ENCODE peak calls at places on chromosomes 2 and 18, in eight cellular contexts. One of them, this sample, is unnamed.

GRCh38 chr18:9058426-9058825 is 44.1 kb upstream of the NDUFV2 start:
- DNase-seq in endothelial cell: no peak
- DNase-seq in astrocyte: peak; percentile 73
- DNase-seq in K562: no peak
- DNase-seq in neural crest cell: no peak
- DNase-seq in foreskin fibroblast: no peak
- DNase-seq in GM06990: no peak
- DNase-seq in BJ: no peak
- DNase-seq in this sample: no peak

GRCh38 chr2:191933307-191934105 is 86.6 kb upstream of the CAVIN2 start:
- DNase-seq in neural crest cell: no peak
- DNase-seq in foreskin fibroblast: no peak
- DNase-seq in GM06990: peak; percentile 21
- DNase-seq in endothelial cell: no peak
- DNase-seq in K562: no peak
- DNase-seq in astrocyte: peak; percentile 15
- DNase-seq in BJ: no peak
- DNase-seq in this sample: no peak

GRCh38 chr2:160940271-160940670 is 220.0 kb upstream of the TANK start:
- DNase-seq in astrocyte: no peak
- DNase-seq in K562: no peak
- DNase-seq in GM06990: no peak
- DNase-seq in endothelial cell: no peak
- DNase-seq in foreskin fibroblast: peak; percentile 55
- DNase-seq in BJ: no peak
- DNase-seq in neural crest cell: no peak
- DNase-seq in this sample: no peak

GRCh38 chr18:58180738-58181353 is 136.8 kb downstream of the NEDD4L start:
- DNase-seq in neural crest cell: peak; percentile 59
- DNase-seq in K562: peak; percentile 61
- DNase-seq in endothelial cell: peak; percentile 67
- DNase-seq in BJ: no peak
- DNase-seq in foreskin fibroblast: no peak
- DNase-seq in GM06990: no peak
- DNase-seq in astrocyte: no peak
- DNase-seq in this sample: peak; percentile 72

GRCh38 chr2:10094271-10094814 is 14.1 kb upstream of the CYS1 start:
- DNase-seq in endothelial cell: no peak
- DNase-seq in astrocyte: no peak
- DNase-seq in neural crest cell: peak; percentile 25
- DNase-seq in GM06990: no peak
- DNase-seq in foreskin fibroblast: no peak
- DNase-seq in BJ: no peak
- DNase-seq in K562: no peak
- DNase-seq in this sample: no peak

GRCh38 chr18:79581911-79582310 is 97.7 kb upstream of the CTDP1 start:
- DNase-seq in GM06990: no peak
- DNase-seq in BJ: no peak
- DNase-seq in neural crest cell: no peak
- DNase-seq in foreskin fibroblast: no peak
- DNase-seq in astrocyte: no peak
- DNase-seq in endothelial cell: no peak
- DNase-seq in K562: no peak
- DNase-seq in this sample: no peak

GRCh38 chr2:239943991-239944441 is 81.1 kb downstream of the NDUFA10 start:
- DNase-seq in GM06990: no peak
- DNase-seq in astrocyte: no peak
- DNase-seq in foreskin fibroblast: no peak
- DNase-seq in neural crest cell: no peak
- DNase-seq in endothelial cell: no peak
- DNase-seq in K562: no peak
- DNase-seq in BJ: no peak
- DNase-seq in this sample: no peak

GRCh38 chr18:64546451-64546850 is 397.6 kb upstream of the LINC00305 start:
- DNase-seq in BJ: no peak
- DNase-seq in K562: no peak
- DNase-seq in endothelial cell: no peak
- DNase-seq in astrocyte: no peak
- DNase-seq in neural crest cell: no peak
- DNase-seq in foreskin fibroblast: no peak
- DNase-seq in GM06990: no peak
- DNase-seq in this sample: no peak

GRCh38 chr2:157895531-157895930 is 19.4 kb upstream of the ACVR1 start:
- DNase-seq in foreskin fibroblast: peak; percentile 41
- DNase-seq in neural crest cell: no peak
- DNase-seq in endothelial cell: no peak
- DNase-seq in GM06990: no peak
- DNase-seq in BJ: peak; percentile 17
- DNase-seq in K562: no peak
- DNase-seq in astrocyte: peak; percentile 27
- DNase-seq in this sample: no peak

GRCh38 chr18:55031979-55032378 is 72.7 kb upstream of the CCDC68 start:
- DNase-seq in astrocyte: no peak
- DNase-seq in K562: no peak
- DNase-seq in endothelial cell: no peak
- DNase-seq in GM06990: no peak
- DNase-seq in neural crest cell: no peak
- DNase-seq in BJ: no peak
- DNase-seq in foreskin fibroblast: no peak
- DNase-seq in this sample: peak; percentile 45

GRCh38 chr18:55509631-55510372 is 78.2 kb downstream of the TCF4 start:
- DNase-seq in endothelial cell: no peak
- DNase-seq in BJ: peak; percentile 47
- DNase-seq in GM06990: peak; percentile 16
- DNase-seq in K562: peak; percentile 10
- DNase-seq in astrocyte: peak; percentile 98
- DNase-seq in neural crest cell: no peak
- DNase-seq in foreskin fibroblast: peak; percentile 80
- DNase-seq in this sample: no peak

GRCh38 chr2:164771897-164772296 is 69.7 kb downstream of the COBLL1 start:
- DNase-seq in BJ: no peak
- DNase-seq in GM06990: no peak
- DNase-seq in K562: no peak
- DNase-seq in astrocyte: no peak
- DNase-seq in endothelial cell: no peak
- DNase-seq in neural crest cell: no peak
- DNase-seq in foreskin fibroblast: no peak
- DNase-seq in this sample: no peak

GRCh38 chr2:152571035-152571766 is 146.1 kb downstream of the PRPF40A start:
- DNase-seq in foreskin fibroblast: no peak
- DNase-seq in BJ: no peak
- DNase-seq in neural crest cell: no peak
- DNase-seq in K562: no peak
- DNase-seq in astrocyte: no peak
- DNase-seq in GM06990: no peak
- DNase-seq in endothelial cell: no peak
- DNase-seq in this sample: no peak

GRCh38 chr2:201250741-201251140 is 9.6 kb upstream of the CASP8 start:
- DNase-seq in BJ: no peak
- DNase-seq in neural crest cell: no peak
- DNase-seq in GM06990: no peak
- DNase-seq in foreskin fibroblast: no peak
- DNase-seq in endothelial cell: no peak
- DNase-seq in K562: no peak
- DNase-seq in astrocyte: no peak
- DNase-seq in this sample: no peak

GRCh38 chr2:174764281-174765063 is at the start of gene CHRNA1:
- DNase-seq in astrocyte: peak; percentile 71
- DNase-seq in K562: no peak
- DNase-seq in GM06990: no peak
- DNase-seq in endothelial cell: no peak
- DNase-seq in foreskin fibroblast: no peak
- DNase-seq in BJ: no peak
- DNase-seq in neural crest cell: no peak
- DNase-seq in this sample: no peak

GRCh38 chr2:114550895-114551793 is 108.7 kb downstream of the DPP10 start:
- DNase-seq in BJ: no peak
- DNase-seq in endothelial cell: peak; percentile 54
- DNase-seq in K562: peak; percentile 13
- DNase-seq in foreskin fibroblast: no peak
- DNase-seq in GM06990: no peak
- DNase-seq in neural crest cell: peak; percentile 42
- DNase-seq in astrocyte: peak; percentile 4
- DNase-seq in this sample: peak; percentile 71

DNA sequence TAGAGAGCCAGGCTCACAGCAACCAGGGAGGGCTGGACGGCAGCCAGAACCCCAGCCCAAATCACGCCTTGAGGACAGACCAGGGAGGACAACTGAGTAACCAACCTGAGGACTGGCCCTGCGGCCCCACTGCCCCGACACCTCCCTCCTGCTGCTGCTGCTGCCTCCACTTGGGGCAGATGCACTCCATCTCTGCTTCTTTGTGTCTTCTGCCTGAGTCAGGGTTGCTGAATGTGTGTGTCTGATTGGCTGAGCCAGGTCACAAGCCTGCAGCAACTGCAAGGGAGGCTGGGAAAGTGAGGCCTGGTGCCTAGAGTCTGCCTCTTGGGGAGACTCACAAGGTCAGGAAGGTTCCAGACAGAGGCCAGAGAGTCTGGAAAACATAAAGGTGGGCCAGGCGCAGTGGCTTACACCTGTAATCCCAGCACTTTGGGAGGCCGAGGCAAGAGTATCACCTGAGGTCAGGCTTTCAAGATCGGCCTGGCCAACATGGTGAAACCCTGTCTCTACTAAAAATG is 83.4 kb downstream of the ZFP36L2 start:
- DNase-seq in BJ: no peak
- DNase-seq in endothelial cell: no peak
- DNase-seq in neural crest cell: no peak
- DNase-seq in astrocyte: no peak
- DNase-seq in K562: peak; percentile 61
- DNase-seq in foreskin fibroblast: no peak
- DNase-seq in GM06990: no peak
- DNase-seq in this sample: peak; percentile 38
- TF ChIP-seq CTCF in BJ: no peak
- TF ChIP-seq CTCF in endothelial cell: no peak
- TF ChIP-seq CTCF in neural crest cell: no peak
- TF ChIP-seq CTCF in astrocyte: no peak
- TF ChIP-seq CTCF in K562: peak; percentile 67
- TF ChIP-seq CTCF in foreskin fibroblast: no peak
- TF ChIP-seq CTCF in GM06990: no peak
- TF ChIP-seq CTCF in this sample: no peak

GRCh38 chr2:17177094-17177493 is 341.1 kb downstream of the RAD51AP2 start:
- DNase-seq in GM06990: no peak
- DNase-seq in K562: no peak
- DNase-seq in BJ: no peak
- DNase-seq in astrocyte: no peak
- DNase-seq in foreskin fibroblast: no peak
- DNase-seq in neural crest cell: no peak
- DNase-seq in endothelial cell: no peak
- DNase-seq in this sample: no peak

GRCh38 chr2:17166506-17166905 is 351.7 kb downstream of the RAD51AP2 start:
- DNase-seq in foreskin fibroblast: peak; percentile 6
- DNase-seq in neural crest cell: no peak
- DNase-seq in astrocyte: peak; percentile 60
- DNase-seq in GM06990: no peak
- DNase-seq in BJ: no peak
- DNase-seq in endothelial cell: no peak
- DNase-seq in K562: no peak
- DNase-seq in this sample: no peak

DNA sequence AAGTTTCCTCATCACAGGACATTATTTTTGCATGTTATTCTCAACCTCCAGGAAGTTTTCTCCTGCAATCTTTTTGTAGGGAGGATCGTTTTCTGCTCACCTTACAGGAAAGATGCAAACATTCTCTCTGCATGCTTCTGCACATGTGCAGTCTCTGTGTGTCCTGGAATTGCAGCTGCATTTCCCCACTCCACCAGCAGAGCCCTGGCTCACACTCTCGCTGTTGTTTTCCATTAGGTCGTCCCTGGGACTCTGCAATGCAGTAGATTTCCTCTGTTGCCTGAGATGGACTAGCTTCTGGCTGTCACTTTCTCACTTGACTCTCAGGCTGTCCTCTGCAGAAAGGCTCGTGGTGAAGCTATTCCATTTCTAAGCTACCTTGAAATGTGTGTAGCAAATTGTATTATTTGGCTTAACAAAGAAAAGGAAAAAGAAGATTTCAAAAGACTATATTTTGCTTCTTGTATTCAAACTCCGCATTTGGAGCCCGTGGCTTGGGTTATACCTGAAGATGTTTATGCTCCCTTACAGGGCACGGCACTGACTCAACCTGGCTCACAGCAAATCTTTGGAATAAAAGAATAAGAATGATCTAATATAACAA is 346.7 kb downstream of the RAD51AP2 start:
- DNase-seq in BJ: no peak
- DNase-seq in endothelial cell: peak; percentile 69
- DNase-seq in K562: peak; percentile 14
- DNase-seq in astrocyte: peak; percentile 21
- DNase-seq in foreskin fibroblast: peak; percentile 3
- DNase-seq in neural crest cell: peak; percentile 53
- DNase-seq in GM06990: no peak
- DNase-seq in this sample: peak; percentile 6
- TF ChIP-seq CTCF in BJ: peak; percentile 28
- TF ChIP-seq CTCF in endothelial cell: peak; percentile 82
- TF ChIP-seq CTCF in K562: peak; percentile 48
- TF ChIP-seq CTCF in astrocyte: peak; percentile 71
- TF ChIP-seq CTCF in foreskin fibroblast: peak; percentile 53
- TF ChIP-seq CTCF in neural crest cell: peak; percentile 72
- TF ChIP-seq CTCF in GM06990: peak; percentile 61
- TF ChIP-seq CTCF in this sample: peak; percentile 39

DNA sequence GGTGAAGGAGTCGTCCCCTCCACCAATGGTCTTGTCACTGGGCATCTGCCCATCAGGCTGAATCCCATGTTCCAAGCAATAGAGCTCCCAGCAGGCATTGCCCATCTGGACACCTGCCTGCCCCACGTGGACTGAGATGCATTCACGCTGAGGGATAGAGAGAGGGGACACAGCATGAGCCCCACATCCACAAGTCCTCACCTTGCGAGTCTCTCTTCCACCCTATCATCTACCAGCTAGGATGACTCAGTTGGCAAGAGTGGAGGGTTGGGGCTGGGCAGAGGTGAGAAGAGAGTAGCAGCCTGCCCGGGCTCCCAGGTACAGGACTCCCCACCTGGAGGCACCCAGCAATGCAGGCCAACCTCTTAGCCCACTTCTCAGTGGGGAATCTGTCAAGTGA is 959 bp upstream of the TUBA4B start:
- DNase-seq in endothelial cell: no peak
- DNase-seq in K562: no peak
- DNase-seq in BJ: no peak
- DNase-seq in astrocyte: no peak
- DNase-seq in neural crest cell: no peak
- DNase-seq in GM06990: no peak
- DNase-seq in foreskin fibroblast: no peak
- DNase-seq in this sample: no peak
- TF ChIP-seq CTCF in endothelial cell: no peak
- TF ChIP-seq CTCF in K562: no peak
- TF ChIP-seq CTCF in BJ: no peak
- TF ChIP-seq CTCF in astrocyte: no peak
- TF ChIP-seq CTCF in neural crest cell: no peak
- TF ChIP-seq CTCF in GM06990: no peak
- TF ChIP-seq CTCF in foreskin fibroblast: no peak
- TF ChIP-seq CTCF in this sample: no peak

DNA sequence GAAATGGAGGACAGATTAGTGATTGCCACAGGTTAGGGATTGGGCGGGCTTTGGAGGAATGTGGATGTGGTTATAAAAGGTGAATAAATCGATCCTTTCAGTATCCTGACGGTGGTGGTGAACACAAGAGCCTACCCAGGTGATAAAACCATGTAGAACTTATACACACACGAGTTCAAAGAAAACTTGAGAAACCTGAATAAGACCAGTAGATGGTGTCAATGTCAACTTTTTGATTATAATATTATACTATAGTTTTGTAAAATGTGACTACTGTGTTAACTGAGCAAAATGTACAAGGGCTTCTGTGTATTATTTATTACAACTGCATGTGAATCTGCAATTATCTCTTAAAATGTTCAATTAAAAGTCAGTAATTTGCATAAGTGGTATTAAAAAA is 136.3 kb downstream of the ERBB4 start:
- DNase-seq in foreskin fibroblast: no peak
- DNase-seq in astrocyte: no peak
- DNase-seq in K562: no peak
- DNase-seq in BJ: no peak
- DNase-seq in GM06990: no peak
- DNase-seq in endothelial cell: no peak
- DNase-seq in neural crest cell: no peak
- DNase-seq in this sample: no peak
- TF ChIP-seq CTCF in foreskin fibroblast: no peak
- TF ChIP-seq CTCF in astrocyte: no peak
- TF ChIP-seq CTCF in K562: no peak
- TF ChIP-seq CTCF in BJ: no peak
- TF ChIP-seq CTCF in GM06990: no peak
- TF ChIP-seq CTCF in endothelial cell: no peak
- TF ChIP-seq CTCF in neural crest cell: no peak
- TF ChIP-seq CTCF in this sample: no peak

This sample was measured in Calu3.